ENCODE peak calls at places on chromosomes 1 and 21, in eight cellular contexts. One of them, this sample, is unnamed. For H3K4me1, the result is how much of the 10 kb centered on the place peaks cover.

GRCh38 chr1:28518000-28518744 is 12.3 kb downstream of the RCC1 start:
- DNase-seq in tibial nerve: peak
- DNase-seq in cardiac muscle cell: peak
- DNase-seq in transverse colon: peak
- DNase-seq in right cardiac atrium: peak
- DNase-seq in uterus: peak
- DNase-seq in aorta: peak
- DNase-seq in mucosa of descending colon: peak
- DNase-seq in this sample: peak

GRCh38 chr1:52426391-52426790 is 22.0 kb downstream of the PRPF38A start:
- DNase-seq in transverse colon: no peak
- DNase-seq in uterus: no peak
- DNase-seq in right cardiac atrium: no peak
- DNase-seq in aorta: no peak
- DNase-seq in tibial nerve: no peak
- DNase-seq in cardiac muscle cell: no peak
- DNase-seq in mucosa of descending colon: no peak
- DNase-seq in this sample: no peak

GRCh38 chr21:46425061-46425460 is 33.6 kb upstream of the DIP2A start:
- DNase-seq in mucosa of descending colon: no peak
- DNase-seq in transverse colon: no peak
- DNase-seq in uterus: no peak
- DNase-seq in tibial nerve: no peak
- DNase-seq in right cardiac atrium: no peak
- DNase-seq in aorta: no peak
- DNase-seq in cardiac muscle cell: no peak
- DNase-seq in this sample: no peak

GRCh38 chr1:233459968-233460367 is 132.4 kb downstream of the MAP3K21 start:
- DNase-seq in uterus: no peak
- DNase-seq in right cardiac atrium: no peak
- DNase-seq in transverse colon: no peak
- DNase-seq in tibial nerve: no peak
- DNase-seq in aorta: no peak
- DNase-seq in cardiac muscle cell: peak
- DNase-seq in mucosa of descending colon: no peak
- DNase-seq in this sample: no peak

GRCh38 chr1:63731117-63732043 is 42.4 kb upstream of the ROR1 start:
- DNase-seq in mucosa of descending colon: peak
- DNase-seq in right cardiac atrium: no peak
- DNase-seq in aorta: no peak
- DNase-seq in tibial nerve: peak
- DNase-seq in transverse colon: peak
- DNase-seq in uterus: no peak
- DNase-seq in cardiac muscle cell: no peak
- DNase-seq in this sample: no peak

GRCh38 chr1:173818459-173818858 is 6.0 kb upstream of the DARS2 start:
- DNase-seq in tibial nerve: no peak
- DNase-seq in aorta: no peak
- DNase-seq in uterus: no peak
- DNase-seq in right cardiac atrium: no peak
- DNase-seq in cardiac muscle cell: no peak
- DNase-seq in mucosa of descending colon: no peak
- DNase-seq in transverse colon: no peak
- DNase-seq in this sample: no peak

GRCh38 chr1:44677201-44677520 is 2.6 kb downstream of the ARMH1 start:
- DNase-seq in aorta: no peak
- DNase-seq in transverse colon: no peak
- DNase-seq in cardiac muscle cell: no peak
- DNase-seq in uterus: no peak
- DNase-seq in right cardiac atrium: no peak
- DNase-seq in tibial nerve: no peak
- DNase-seq in mucosa of descending colon: no peak
- DNase-seq in this sample: no peak

GRCh38 chr1:229238674-229239415 is 32.1 kb upstream of the RAB4A start:
- DNase-seq in uterus: no peak
- DNase-seq in right cardiac atrium: no peak
- DNase-seq in mucosa of descending colon: peak
- DNase-seq in transverse colon: no peak
- DNase-seq in aorta: peak
- DNase-seq in cardiac muscle cell: no peak
- DNase-seq in tibial nerve: no peak
- DNase-seq in this sample: no peak

GRCh38 chr1:155053531-155054105 is 2.5 kb downstream of the ADAM15 start:
- DNase-seq in uterus: no peak
- DNase-seq in mucosa of descending colon: no peak
- DNase-seq in transverse colon: no peak
- DNase-seq in cardiac muscle cell: no peak
- DNase-seq in right cardiac atrium: peak
- DNase-seq in tibial nerve: no peak
- DNase-seq in aorta: no peak
- DNase-seq in this sample: no peak

GRCh38 chr1:247294282-247294681 is 37.4 kb downstream of the ZNF496 start:
- DNase-seq in transverse colon: no peak
- DNase-seq in tibial nerve: no peak
- DNase-seq in uterus: no peak
- DNase-seq in right cardiac atrium: no peak
- DNase-seq in aorta: no peak
- DNase-seq in mucosa of descending colon: no peak
- DNase-seq in cardiac muscle cell: no peak
- DNase-seq in this sample: no peak

GRCh38 chr21:25582888-25583287 is 24.4 kb downstream of the MRPL39 start:
- DNase-seq in uterus: no peak
- DNase-seq in right cardiac atrium: no peak
- DNase-seq in tibial nerve: no peak
- DNase-seq in transverse colon: no peak
- DNase-seq in cardiac muscle cell: no peak
- DNase-seq in mucosa of descending colon: no peak
- DNase-seq in aorta: no peak
- DNase-seq in this sample: no peak

GRCh38 chr21:17869115-17869514 is 50.0 kb upstream of the C21orf91 start:
- DNase-seq in aorta: no peak
- DNase-seq in tibial nerve: no peak
- DNase-seq in right cardiac atrium: no peak
- DNase-seq in cardiac muscle cell: no peak
- DNase-seq in transverse colon: no peak
- DNase-seq in uterus: no peak
- DNase-seq in mucosa of descending colon: no peak
- DNase-seq in this sample: no peak

GRCh38 chr1:64856564-64856963 is 109.8 kb downstream of the JAK1 start:
- DNase-seq in tibial nerve: no peak
- DNase-seq in aorta: no peak
- DNase-seq in uterus: peak
- DNase-seq in transverse colon: peak
- DNase-seq in cardiac muscle cell: no peak
- DNase-seq in mucosa of descending colon: peak
- DNase-seq in right cardiac atrium: no peak
- DNase-seq in this sample: no peak

GRCh38 chr1:26126321-26127084 is 14.9 kb downstream of the PDIK1L start:
- DNase-seq in uterus: no peak
- DNase-seq in aorta: no peak
- DNase-seq in transverse colon: peak
- DNase-seq in mucosa of descending colon: peak
- DNase-seq in tibial nerve: no peak
- DNase-seq in cardiac muscle cell: no peak
- DNase-seq in right cardiac atrium: no peak
- DNase-seq in this sample: no peak

GRCh38 chr1:234611153-234611798 is 1.3 kb upstream of the IRF2BP2 start:
- DNase-seq in mucosa of descending colon: no peak
- DNase-seq in aorta: no peak
- DNase-seq in uterus: no peak
- DNase-seq in transverse colon: no peak
- DNase-seq in tibial nerve: peak
- DNase-seq in cardiac muscle cell: peak
- DNase-seq in right cardiac atrium: no peak
- DNase-seq in this sample: no peak

GRCh38 chr1:15322648-15323350 is 75.8 kb downstream of the FHAD1 start:
- DNase-seq in right cardiac atrium: no peak
- DNase-seq in cardiac muscle cell: no peak
- DNase-seq in tibial nerve: no peak
- DNase-seq in uterus: no peak
- DNase-seq in mucosa of descending colon: peak
- DNase-seq in aorta: no peak
- DNase-seq in transverse colon: peak
- DNase-seq in this sample: no peak

GRCh38 chr1:184598403-184598802 is 156.3 kb downstream of the EDEM3 start:
- DNase-seq in transverse colon: no peak
- DNase-seq in tibial nerve: no peak
- DNase-seq in mucosa of descending colon: no peak
- DNase-seq in aorta: no peak
- DNase-seq in cardiac muscle cell: no peak
- DNase-seq in right cardiac atrium: no peak
- DNase-seq in uterus: no peak
- DNase-seq in this sample: no peak

GRCh38 chr21:16180613-16181012 is 450.8 kb downstream of the USP25 start:
- DNase-seq in mucosa of descending colon: no peak
- DNase-seq in transverse colon: no peak
- DNase-seq in right cardiac atrium: no peak
- DNase-seq in tibial nerve: no peak
- DNase-seq in uterus: no peak
- DNase-seq in aorta: no peak
- DNase-seq in cardiac muscle cell: no peak
- DNase-seq in this sample: no peak

GRCh38 chr1:155017946-155018316 is 15.3 kb downstream of the ZBTB7B start:
- DNase-seq in transverse colon: no peak
- DNase-seq in right cardiac atrium: no peak
- DNase-seq in aorta: no peak
- DNase-seq in tibial nerve: no peak
- DNase-seq in mucosa of descending colon: no peak
- DNase-seq in uterus: no peak
- DNase-seq in cardiac muscle cell: no peak
- DNase-seq in this sample: no peak

GRCh38 chr1:14851775-14852174 is 253.3 kb downstream of the KAZN start:
- DNase-seq in tibial nerve: no peak
- DNase-seq in cardiac muscle cell: no peak
- DNase-seq in uterus: no peak
- DNase-seq in transverse colon: no peak
- DNase-seq in right cardiac atrium: no peak
- DNase-seq in aorta: no peak
- DNase-seq in mucosa of descending colon: no peak
- DNase-seq in this sample: no peak

GRCh38 chr1:43036457-43036827 is 77.8 kb upstream of the SLC2A1 start:
- DNase-seq in transverse colon: no peak
- DNase-seq in cardiac muscle cell: no peak
- DNase-seq in aorta: no peak
- DNase-seq in tibial nerve: no peak
- DNase-seq in right cardiac atrium: no peak
- DNase-seq in uterus: no peak
- DNase-seq in mucosa of descending colon: no peak
- DNase-seq in this sample: no peak

DNA sequence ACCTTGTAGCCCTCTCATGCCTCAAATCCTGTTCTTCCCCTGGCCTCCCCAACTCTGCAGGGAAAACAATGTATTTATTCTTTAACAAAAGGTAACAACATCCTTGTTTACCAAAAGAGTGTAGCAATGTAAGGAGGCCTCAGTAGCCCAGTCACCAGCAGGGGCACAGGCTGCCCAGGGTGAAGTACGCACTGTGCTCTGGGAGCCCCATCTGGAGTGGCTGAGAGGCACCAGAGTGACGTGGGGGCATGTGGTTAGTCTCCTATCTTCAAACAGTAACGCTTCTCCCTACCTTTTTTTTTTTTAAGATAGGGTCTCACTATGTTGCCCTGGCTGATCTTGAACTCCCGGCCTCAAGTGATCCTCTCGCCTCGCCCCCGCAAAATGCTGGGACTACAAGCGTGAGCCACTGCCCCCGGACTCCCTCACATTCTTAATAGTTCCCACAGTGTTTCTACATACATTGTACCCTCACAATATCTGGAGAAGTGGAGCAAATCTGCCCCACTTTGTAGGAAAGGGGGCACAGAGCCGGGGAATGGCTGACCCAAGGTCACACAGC is 51.3 kb upstream of the ECE1 start:
- DNase-seq in right cardiac atrium: no peak
- DNase-seq in transverse colon: peak
- DNase-seq in uterus: no peak
- DNase-seq in aorta: no peak
- DNase-seq in mucosa of descending colon: no peak
- DNase-seq in tibial nerve: no peak
- DNase-seq in cardiac muscle cell: no peak
- DNase-seq in this sample: no peak
- H3K4me1 ChIP-seq in right cardiac atrium: under half
- H3K4me1 ChIP-seq in transverse colon: half or more
- H3K4me1 ChIP-seq in uterus: under half
- H3K4me1 ChIP-seq in aorta: under half
- H3K4me1 ChIP-seq in mucosa of descending colon: half or more
- H3K4me1 ChIP-seq in tibial nerve: half or more
- H3K4me1 ChIP-seq in cardiac muscle cell: under half
- H3K4me1 ChIP-seq in this sample: half or more

DNA sequence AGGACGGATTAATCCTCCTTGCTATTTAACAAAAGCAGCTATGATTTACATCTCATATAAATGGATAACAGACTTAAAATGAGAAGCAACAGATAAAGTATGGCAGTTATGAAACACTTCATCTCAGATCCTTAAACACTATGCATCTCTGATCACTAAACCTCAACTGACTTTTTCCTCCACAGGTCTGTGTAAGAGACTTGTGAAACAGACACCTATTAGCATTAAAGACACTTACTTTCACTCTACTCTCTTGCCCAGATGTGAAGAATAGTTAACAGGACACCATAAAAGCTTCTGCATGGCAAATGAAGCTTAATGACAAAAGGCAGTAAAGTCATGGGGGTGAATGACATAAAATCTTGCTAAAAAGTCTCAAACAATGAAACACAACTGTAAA is 6.2 kb downstream of the LIN9 start:
- DNase-seq in cardiac muscle cell: no peak
- DNase-seq in tibial nerve: no peak
- DNase-seq in transverse colon: no peak
- DNase-seq in right cardiac atrium: no peak
- DNase-seq in uterus: no peak
- DNase-seq in mucosa of descending colon: no peak
- DNase-seq in aorta: no peak
- DNase-seq in this sample: no peak
- H3K4me1 ChIP-seq in cardiac muscle cell: under half
- H3K4me1 ChIP-seq in tibial nerve: under half
- H3K4me1 ChIP-seq in transverse colon: under half
- H3K4me1 ChIP-seq in right cardiac atrium: under half
- H3K4me1 ChIP-seq in uterus: under half
- H3K4me1 ChIP-seq in mucosa of descending colon: under half
- H3K4me1 ChIP-seq in aorta: under half
- H3K4me1 ChIP-seq in this sample: under half

GRCh38 chr1:205443585-205444299 is 12.1 kb downstream of the BLACAT1 start:
- DNase-seq in tibial nerve: no peak
- DNase-seq in right cardiac atrium: no peak
- DNase-seq in uterus: no peak
- DNase-seq in mucosa of descending colon: no peak
- DNase-seq in cardiac muscle cell: no peak
- DNase-seq in transverse colon: no peak
- DNase-seq in aorta: no peak
- DNase-seq in this sample: no peak
- H3K4me1 ChIP-seq in tibial nerve: under half
- H3K4me1 ChIP-seq in right cardiac atrium: under half
- H3K4me1 ChIP-seq in uterus: under half
- H3K4me1 ChIP-seq in mucosa of descending colon: under half
- H3K4me1 ChIP-seq in cardiac muscle cell: under half
- H3K4me1 ChIP-seq in transverse colon: under half
- H3K4me1 ChIP-seq in aorta: under half
- H3K4me1 ChIP-seq in this sample: half or more

DNA sequence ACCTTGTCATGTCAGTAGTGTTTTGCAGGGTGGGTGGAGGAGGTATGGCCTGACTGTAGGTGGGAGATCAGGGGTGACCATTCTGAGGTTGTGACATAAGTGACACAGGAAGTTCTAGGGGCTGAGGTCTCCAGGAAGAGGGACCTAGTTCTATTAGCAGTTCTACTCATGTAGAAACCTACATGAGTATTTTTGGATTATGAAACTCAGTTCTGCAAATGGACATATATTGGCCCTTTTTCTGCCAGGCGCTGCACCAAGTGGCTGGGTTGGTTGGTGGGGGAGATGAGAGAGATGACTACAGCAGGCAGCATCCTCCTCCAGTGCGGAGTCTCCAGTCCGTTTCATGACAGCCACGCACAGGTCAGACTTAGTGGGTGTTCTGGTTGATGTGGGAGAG is 54.0 kb downstream of the PRDM2 start:
- DNase-seq in right cardiac atrium: no peak
- DNase-seq in aorta: no peak
- DNase-seq in mucosa of descending colon: no peak
- DNase-seq in tibial nerve: no peak
- DNase-seq in cardiac muscle cell: no peak
- DNase-seq in uterus: no peak
- DNase-seq in transverse colon: no peak
- DNase-seq in this sample: no peak
- H3K4me1 ChIP-seq in right cardiac atrium: under half
- H3K4me1 ChIP-seq in aorta: under half
- H3K4me1 ChIP-seq in mucosa of descending colon: under half
- H3K4me1 ChIP-seq in tibial nerve: under half
- H3K4me1 ChIP-seq in cardiac muscle cell: under half
- H3K4me1 ChIP-seq in uterus: under half
- H3K4me1 ChIP-seq in transverse colon: under half
- H3K4me1 ChIP-seq in this sample: half or more